ENCODE peak calls at places on chromosomes 1 and 21, in four cellular contexts. S is A673; V is ovary; T is CD8-positive, alpha-beta T cell. K is an unnamed sample.
A peak's percentile ranks its signal among the peaks of the same experiment; 100 is the strongest.

GRCh38 chr1:164716992-164717703 is 158.2 kb downstream of the PBX1 start:
- DNase-seq in S (no peak), V (no peak), T (no peak), K (no peak)

GRCh38 chr1:230010618-230011332 is 56.3 kb upstream of the GALNT2 start:
- DNase-seq in S (no peak), V (no peak), T (no peak), K (no peak)

GRCh38 chr1:170001266-170001665 is 73.2 kb downstream of the KIFAP3 start:
- DNase-seq in S (no peak), V (no peak), T (no peak), K (no peak)

GRCh38 chr21:41877901-41878830 is 978 bp downstream of the PRDM15 start:
- DNase-seq in S (peak; percentile 44), V (peak; percentile 53), T (peak; percentile 24), K (peak; percentile 66)

GRCh38 chr1:214280386-214281029 is 451 bp upstream of the SMYD2 start:
- DNase-seq in S (no peak), V (peak; percentile 42), T (no peak), K (peak; percentile 54)

GRCh38 chr1:212379366-212379765 is 35.3 kb downstream of the PACC1 start:
- DNase-seq in S (no peak), V (no peak), T (no peak), K (no peak)

GRCh38 chr21:33419538-33420123 is 16.4 kb downstream of the IFNGR2 start:
- DNase-seq in S (no peak), V (peak; percentile 40), T (no peak), K (peak; percentile 72)

GRCh38 chr1:165773324-165773965 is 4.8 kb upstream of the TMCO1 start:
- DNase-seq in S (no peak), V (no peak), T (no peak), K (peak; percentile 30)

GRCh38 chr21:46486481-46487000 is 27.9 kb downstream of the DIP2A start:
- DNase-seq in S (no peak), V (no peak), T (no peak), K (no peak)

GRCh38 chr1:41399148-41399795 is 38.0 kb downstream of the FOXO6 start:
- DNase-seq in S (no peak), V (no peak), T (no peak), K (peak; percentile 30)

GRCh38 chr1:63981408-63981773 is 207.6 kb downstream of the ROR1 start:
- DNase-seq in S (no peak), V (no peak), T (no peak), K (no peak)

GRCh38 chr1:60657926-60658325 is 424.4 kb upstream of the NFIA start:
- DNase-seq in S (no peak), V (no peak), T (no peak), K (no peak)

GRCh38 chr1:65395887-65396612 is 24.4 kb upstream of the LEPR start:
- DNase-seq in S (no peak), V (no peak), T (no peak), K (peak; percentile 7)

GRCh38 chr1:40477680-40478057 is 579 bp downstream of the ZFP69 start:
- DNase-seq in S (peak; percentile 33), V (no peak), T (peak; percentile 9), K (peak; percentile 23)

GRCh38 chr1:234889643-234890042 is 239.0 kb downstream of the TOMM20 start:
- DNase-seq in S (no peak), V (no peak), T (no peak), K (no peak)

GRCh38 chr1:40625076-40625475 is 40.4 kb downstream of the RIMS3 start:
- DNase-seq in S (peak; percentile 18), V (no peak), T (peak; percentile 29), K (peak; percentile 19)

GRCh38 chr1:179742717-179743678 is at the start of gene FAM163A:
- DNase-seq in S (peak; percentile 17), V (no peak), T (no peak), K (peak; percentile 24)

GRCh38 chr1:215807926-215808325 is 240.8 kb downstream of the KCTD3 start:
- DNase-seq in S (no peak), V (no peak), T (no peak), K (no peak)

GRCh38 chr1:236150291-236150940 is 8.1 kb downstream of the GPR137B start:
- DNase-seq in S (no peak), V (no peak), T (no peak), K (no peak)

GRCh38 chr1:25610822-25611630 is 5.6 kb upstream of the MAN1C1 start:
- DNase-seq in S (no peak), V (no peak), T (peak; percentile 22), K (peak; percentile 43)

GRCh38 chr1:177585492-177586220 is 384.2 kb downstream of the SEC16B start:
- DNase-seq in S (no peak), V (no peak), T (no peak), K (no peak)

GRCh38 chr1:116167625-116168276 is 56.6 kb downstream of the MAB21L3 start:
- DNase-seq in S (no peak), V (no peak), T (no peak), K (peak; percentile 53)

GRCh38 chr1:20037877-20038276 is 32.1 kb upstream of the PLA2G5 start:
- DNase-seq in S (no peak), V (no peak), T (no peak), K (peak; percentile 43)

GRCh38 chr1:203127672-203128611 is at the start of gene ADORA1:
- DNase-seq in S (no peak), V (peak; percentile 42), T (no peak), K (peak; percentile 70)

GRCh38 chr1:29639741-29640427 is 403.6 kb downstream of the PTPRU start:
- DNase-seq in S (peak; percentile 21), V (no peak), T (no peak), K (no peak)

GRCh38 chr21:45019076-45019886 is 55.1 kb upstream of the ADARB1 start:
- DNase-seq in S (peak; percentile 58), V (peak; percentile 24), T (no peak), K (no peak)

GRCh38 chr1:86084998-86085397 is 71.6 kb downstream of the COL24A1 start:
- DNase-seq in S (no peak), V (no peak), T (no peak), K (no peak)

GRCh38 chr1:3504823-3505155 is 50.3 kb downstream of the ARHGEF16 start:
- DNase-seq in S (no peak), V (no peak), T (no peak), K (no peak)

GRCh38 chr1:29515188-29515955 is 279.1 kb downstream of the PTPRU start:
- DNase-seq in S (no peak), V (no peak), T (no peak), K (no peak)

GRCh38 chr1:210373878-210374599 is 45.3 kb downstream of the HHAT start:
- DNase-seq in S (peak; percentile 95), V (peak; percentile 30), T (peak; percentile 47), K (peak; percentile 91)
- H3K27ac ChIP-seq in S (peak overlapping the region; percentile 68), V (no peak overlapping the region), T (no peak overlapping the region), K (peak overlapping the region; percentile 79)

GRCh38 chr1:162367073-162367472 is 9.6 kb downstream of the SPATA46 start:
- DNase-seq in S (no peak), V (no peak), T (no peak), K (no peak)
- H3K36me3 ChIP-seq in S (no peaks in the 10 kb centered on the region), V (no peaks in the 10 kb centered on the region), T (no peaks in the 10 kb centered on the region), K (peaks cover 9% of the 10 kb centered on the region)

DNA sequence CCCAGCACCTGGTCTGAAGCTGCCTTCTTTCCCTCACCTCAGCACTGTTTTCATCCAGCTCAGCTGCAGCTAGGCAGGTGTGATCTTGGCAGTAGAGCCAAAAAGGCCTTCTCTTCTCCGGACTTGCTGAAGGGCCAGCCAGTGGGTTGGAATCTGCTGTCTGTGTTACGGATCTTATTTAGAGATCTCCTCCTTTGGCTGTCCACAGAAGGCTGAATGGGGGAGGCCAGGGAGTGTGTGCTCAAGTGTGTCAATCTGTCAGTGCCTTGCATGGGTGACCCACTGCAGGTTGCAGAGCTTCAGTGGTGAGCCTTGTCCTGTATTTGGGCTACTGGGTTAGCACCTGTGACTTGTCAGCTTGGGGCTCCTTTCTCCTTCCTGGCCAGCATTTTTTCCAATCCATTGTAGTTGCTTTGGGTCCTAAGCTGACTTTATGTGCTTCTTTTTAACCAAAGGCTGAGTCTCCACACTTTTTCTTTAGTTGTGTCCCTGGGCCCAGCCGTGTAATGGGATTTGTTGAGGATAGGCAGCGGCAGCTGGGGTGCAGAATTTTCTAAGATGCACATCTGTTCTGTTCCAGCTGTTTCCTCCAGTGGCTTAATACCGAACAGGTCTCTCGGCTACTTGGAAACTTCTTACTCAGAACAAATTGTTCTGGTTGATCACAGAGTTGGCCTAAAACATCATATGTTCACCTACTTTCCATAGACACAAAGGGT is 126.8 kb downstream of the PEX14 start:
- DNase-seq in S (no peak), V (no peak), T (no peak), K (no peak)
- TF ChIP-seq CTCF in S (no peak), V (no peak), T (no peak), K (no peak)

GRCh38 chr1:22652457-22652856 is 579 bp upstream of the C1QB start:
- DNase-seq in S (no peak), V (no peak), T (no peak), K (no peak)

GRCh38 chr1:22653741-22654140 is 705 bp downstream of the C1QB start:
- DNase-seq in S (no peak), V (no peak), T (no peak), K (no peak)

GRCh38 chr1:22650089-22650693 is 2.8 kb upstream of the C1QB start:
- DNase-seq in S (no peak), V (no peak), T (no peak), K (no peak)

GRCh38 chr1:22654692-22655091 is 1.7 kb downstream of the C1QB start:
- DNase-seq in S (no peak), V (no peak), T (no peak), K (no peak)

GRCh38 chr1:22652881-22653316 is at the start of gene C1QB:
- DNase-seq in S (no peak), V (no peak), T (no peak), K (no peak)
- H3K27ac ChIP-seq in S (no peak within 1 kb of the TSS), V (no peak within 1 kb of the TSS), T (no peak within 1 kb of the TSS), K (no peak within 1 kb of the TSS)

GRCh38 chr1:154584267-154584994 is 16.9 kb downstream of the CHRNB2 start:
- DNase-seq in S (no peak), V (no peak), T (no peak), K (no peak)

GRCh38 chr1:154583691-154584212 is 16.2 kb downstream of the CHRNB2 start:
- DNase-seq in S (no peak), V (peak; percentile 61), T (no peak), K (no peak)

GRCh38 chr1:154586231-154586630 is 18.7 kb downstream of the CHRNB2 start:
- DNase-seq in S (no peak), V (no peak), T (no peak), K (no peak)

GRCh38 chr1:154579382-154579781 is 11.8 kb downstream of the CHRNB2 start:
- DNase-seq in S (no peak), V (no peak), T (no peak), K (no peak)

GRCh38 chr1:154582885-154583284 is 15.3 kb downstream of the CHRNB2 start:
- DNase-seq in S (no peak), V (no peak), T (no peak), K (no peak)
- H3K36me3 ChIP-seq in S (peaks cover 92% of the 10 kb centered on the region), V (no peaks in the 10 kb centered on the region), T (peaks cover 77% of the 10 kb centered on the region), K (peaks cover 72% of the 10 kb centered on the region)

DNA sequence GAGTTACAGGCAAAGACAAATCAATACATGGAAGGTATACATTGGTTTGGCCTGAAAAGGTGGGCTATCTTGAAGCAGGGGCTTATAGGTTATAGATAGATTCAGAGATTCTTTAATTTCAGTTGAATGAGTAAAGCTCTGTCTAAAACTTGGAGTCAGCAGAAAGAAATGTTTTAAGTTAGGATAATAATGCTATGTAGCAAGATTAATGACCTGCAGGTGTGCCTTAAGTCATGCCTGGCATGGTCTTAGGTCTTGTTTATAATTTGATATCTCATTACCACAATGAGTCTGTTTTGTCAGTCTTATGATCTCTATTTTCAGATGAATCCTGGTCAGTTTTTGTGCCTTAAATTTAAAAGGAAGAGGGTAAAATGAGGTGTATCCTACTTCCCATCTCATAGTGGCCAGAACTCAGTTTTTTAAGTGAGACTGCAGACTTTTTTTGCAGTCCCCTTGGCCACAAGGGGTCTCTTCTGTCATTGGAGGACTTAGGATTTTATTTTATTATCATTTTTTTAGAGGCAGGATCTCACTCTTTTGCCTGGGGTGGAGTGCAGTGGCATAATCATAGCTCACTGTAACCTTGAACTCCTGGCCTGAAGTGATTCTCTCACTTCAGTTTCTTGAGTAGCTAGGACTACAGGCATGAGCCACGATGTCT is 21.3 kb upstream of the PGBD2 start:
- DNase-seq in S (no peak), V (no peak), T (no peak), K (no peak)
- TF ChIP-seq CTCF in S (peak; percentile 38), V (no peak), T (no peak), K (no peak)